ENCODE peak calls at places on chromosomes 16 and 17, in nine cellular contexts. F is fibroblast of villous mesenchyme; C is KBM-7; U is CD8-positive, alpha-beta memory T cell; Z is coronary artery; T is brain microvascular endothelial cell; O is ACHN; M is memory B cell; B is activated T-helper 1 cell treated with anti-CD3 and anti-CD28 coated beads, Interleukin-2, amount 50 U/mL, for 16 hours. G is an unnamed sample.
A peak's percentile ranks its signal among the peaks of the same experiment; 100 is the strongest.

GRCh38 chr17:40483679-40484078 is 17.7 kb downstream of the TNS4 start:
- DNase-seq in F (no peak), C (no peak), U (no peak), Z (no peak), T (no peak), O (no peak), M (no peak), B (no peak), G (no peak)

GRCh38 chr17:42623732-42624596 is 14.5 kb downstream of the TUBG1 start:
- DNase-seq in F (no peak), C (no peak), U (no peak), Z (no peak), T (no peak), O (peak; percentile 13), M (no peak), B (no peak), G (peak; percentile 60)

GRCh38 chr17:65370669-65371126 is 190.8 kb downstream of the AXIN2 start:
- DNase-seq in F (peak; percentile 82), C (peak; percentile 81), U (no peak), Z (no peak), T (no peak), O (no peak), M (no peak), B (no peak), G (peak; percentile 36)

GRCh38 chr16:67881557-67882220 is 3.0 kb upstream of the NRN1L start:
- DNase-seq in F (no peak), C (no peak), U (no peak), Z (no peak), T (no peak), O (no peak), M (no peak), B (no peak), G (no peak)

GRCh38 chr16:24838554-24839266 is 7.1 kb upstream of the SLC5A11 start:
- DNase-seq in F (peak; percentile 68), C (peak; percentile 48), U (no peak), Z (no peak), T (peak; percentile 60), O (peak; percentile 54), M (no peak), B (no peak), G (peak; percentile 88)

GRCh38 chr16:86791287-86792074 is 213.1 kb downstream of the FOXL1 start:
- DNase-seq in F (peak; percentile 42), C (no peak), U (no peak), Z (no peak), T (no peak), O (no peak), M (no peak), B (no peak), G (no peak)

GRCh38 chr17:74870512-74870911 is 2.3 kb downstream of the FDXR start:
- DNase-seq in F (peak; percentile 66), C (no peak), U (no peak), Z (no peak), T (peak; percentile 33), O (peak; percentile 59), M (no peak), B (no peak), G (no peak)

GRCh38 chr17:52143536-52143935 is 15.0 kb downstream of the CA10 start:
- DNase-seq in F (no peak), C (no peak), U (no peak), Z (no peak), T (no peak), O (no peak), M (no peak), B (no peak), G (no peak)

GRCh38 chr17:38879878-38880727 is 10.2 kb downstream of the LASP1 start:
- DNase-seq in F (peak; percentile 72), C (no peak), U (no peak), Z (no peak), T (peak; percentile 74), O (peak; percentile 97), M (no peak), B (no peak), G (no peak)

GRCh38 chr16:65661451-65661850 is 539.6 kb upstream of the CDH11 start:
- DNase-seq in F (no peak), C (no peak), U (no peak), Z (no peak), T (no peak), O (no peak), M (no peak), B (no peak), G (no peak)

GRCh38 chr17:76561332-76561731 is 21.5 kb downstream of the PRCD start:
- DNase-seq in F (peak; percentile 85), C (no peak), U (peak; percentile 61), Z (no peak), T (no peak), O (no peak), M (no peak), B (no peak), G (no peak)

GRCh38 chr16:14486520-14487303 is 143.3 kb downstream of the PARN start:
- DNase-seq in F (peak; percentile 95), C (peak; percentile 60), U (no peak), Z (peak; percentile 84), T (peak; percentile 94), O (peak; percentile 97), M (no peak), B (no peak), G (peak; percentile 92)

GRCh38 chr17:39736319-39737165 is 1.2 kb upstream of the GRB7 start:
- DNase-seq in F (no peak), C (no peak), U (no peak), Z (no peak), T (no peak), O (no peak), M (no peak), B (no peak), G (no peak)

GRCh38 chr17:75652934-75653549 is 13.9 kb downstream of the RECQL5 start:
- DNase-seq in F (peak; percentile 21), C (peak; percentile 64), U (no peak), Z (no peak), T (peak; percentile 9), O (peak; percentile 57), M (no peak), B (no peak), G (peak; percentile 48)

GRCh38 chr17:18182190-18182977 is 1.2 kb upstream of the ALKBH5 start:
- DNase-seq in F (no peak), C (no peak), U (peak; percentile 52), Z (no peak), T (no peak), O (no peak), M (no peak), B (peak; percentile 8), G (peak; percentile 43)

GRCh38 chr16:83912152-83912948 is 13.4 kb downstream of the MLYCD start:
- DNase-seq in F (no peak), C (no peak), U (no peak), Z (no peak), T (no peak), O (no peak), M (no peak), B (no peak), G (no peak)

GRCh38 chr16:8391219-8391757 is 199.0 kb downstream of the TMEM114 start:
- DNase-seq in F (no peak), C (no peak), U (no peak), Z (no peak), T (no peak), O (no peak), M (no peak), B (no peak), G (no peak)

GRCh38 chr16:2468725-2469398 is 2.2 kb upstream of the NTN3 start:
- DNase-seq in F (no peak), C (no peak), U (no peak), Z (no peak), T (no peak), O (no peak), M (peak; percentile 47), B (no peak), G (peak; percentile 64)

GRCh38 chr17:82449136-82449882 is 1.2 kb downstream of the CYBC1 start:
- DNase-seq in F (no peak), C (peak; percentile 48), U (peak; percentile 88), Z (no peak), T (no peak), O (no peak), M (peak; percentile 92), B (peak; percentile 47), G (peak; percentile 27)

GRCh38 chr16:16146380-16147315 is 76.6 kb downstream of the ABCC6 start:
- DNase-seq in F (no peak), C (no peak), U (no peak), Z (no peak), T (no peak), O (no peak), M (no peak), B (no peak), G (no peak)

GRCh38 chr17:73371285-73371684 is 59.5 kb upstream of the CDC42EP4 start:
- DNase-seq in F (peak; percentile 80), C (no peak), U (no peak), Z (no peak), T (peak; percentile 84), O (peak; percentile 97), M (no peak), B (no peak), G (no peak)

GRCh38 chr17:27663862-27664605 is 33.0 kb downstream of the LGALS9 start:
- DNase-seq in F (no peak), C (no peak), U (no peak), Z (no peak), T (no peak), O (no peak), M (no peak), B (no peak), G (no peak)

GRCh38 chr17:53032861-53033271 is 789.9 kb upstream of the KIF2B start:
- DNase-seq in F (no peak), C (peak; percentile 59), U (no peak), Z (no peak), T (no peak), O (peak; percentile 87), M (no peak), B (no peak), G (peak; percentile 74)

GRCh38 chr16:81905277-81905676 is 106.0 kb downstream of the SDR42E1 start:
- DNase-seq in F (no peak), C (no peak), U (no peak), Z (no peak), T (no peak), O (no peak), M (no peak), B (no peak), G (no peak)

GRCh38 chr16:56814537-56815432 is 50.2 kb upstream of the SLC12A3 start:
- DNase-seq in F (no peak), C (no peak), U (no peak), Z (no peak), T (no peak), O (no peak), M (no peak), B (no peak), G (no peak)

GRCh38 chr17:4696432-4696796 is 7.5 kb downstream of the PELP1 start:
- DNase-seq in F (no peak), C (peak; percentile 38), U (no peak), Z (no peak), T (no peak), O (no peak), M (no peak), B (no peak), G (no peak)

GRCh38 chr16:4261557-4262172 is 11.2 kb downstream of the TFAP4 start:
- DNase-seq in F (peak; percentile 59), C (peak; percentile 57), U (no peak), Z (no peak), T (no peak), O (peak; percentile 28), M (no peak), B (no peak), G (no peak)

GRCh38 chr17:77957215-77957868 is 1.2 kb upstream of the TNRC6C start:
- DNase-seq in F (peak; percentile 40), C (no peak), U (no peak), Z (no peak), T (no peak), O (no peak), M (peak; percentile 24), B (no peak), G (no peak)

GRCh38 chr16:12758031-12758669 is 45.5 kb downstream of the CPPED1 start:
- DNase-seq in F (no peak), C (no peak), U (no peak), Z (no peak), T (no peak), O (no peak), M (no peak), B (no peak), G (peak; percentile 88)

GRCh38 chr16:85114909-85115567 is 2.8 kb upstream of the CIBAR2 start:
- DNase-seq in F (peak; percentile 88), C (peak; percentile 82), U (peak; percentile 78), Z (peak; percentile 88), T (peak; percentile 76), O (peak; percentile 90), M (peak; percentile 87), B (peak; percentile 64), G (peak; percentile 91)

GRCh38 chr17:69643686-69644085 is 229.2 kb downstream of the MAP2K6 start:
- DNase-seq in F (no peak), C (no peak), U (no peak), Z (no peak), T (no peak), O (no peak), M (no peak), B (no peak), G (no peak)